ENCODE peak calls at places on chromosome 22, in five cellular contexts. G is activated naive CD8-positive, alpha-beta T cell treated with anti-CD3 and anti-CD28 coated beads, Interleukin-2, amount 50 U/mL, for 24 hours; H is stimulated activated naive CD8-positive, alpha-beta T cell treated with anti-CD3 and anti-CD28 coated beads, Interleukin-15, amount 100 ng/mL, for 72 hours; E is psoas muscle; T is activated effector memory CD4-positive, alpha-beta T cell treated with anti-CD3 and anti-CD28 coated beads, Interleukin-2, amount 50 U/mL, for 16 hours. A is an unnamed sample.

GRCh38 chr22:28112130-28112529 is 193.1 kb upstream of the PITPNB start:
- DNase-seq in H (no peak), E (no peak), T (no peak), G (no peak), A (no peak)

GRCh38 chr22:28674121-28674563 is 5.5 kb downstream of the TTC28 start:
- DNase-seq in T (no peak), E (no peak), H (peak), G (peak), A (no peak)

GRCh38 chr22:38432264-38432663 is 22.7 kb downstream of the KCNJ4 start:
- DNase-seq in T (no peak), G (no peak), E (no peak), H (no peak), A (no peak)

GRCh38 chr22:41568811-41569210 is 8.0 kb downstream of the CSDC2 start:
- DNase-seq in G (no peak), T (no peak), H (no peak), E (no peak), A (no peak)

GRCh38 chr22:20956258-20957117 is 10.6 kb upstream of the AIFM3 start:
- DNase-seq in E (peak), H (no peak), T (no peak), G (no peak), A (peak)

GRCh38 chr22:32999039-32999861 is 58.9 kb downstream of the SYN3 start:
- DNase-seq in G (no peak), E (no peak), T (no peak), H (no peak), A (no peak)

GRCh38 chr22:25702571-25703167 is 39.3 kb upstream of the MYO18B start:
- DNase-seq in E (no peak), H (peak), T (no peak), G (no peak), A (no peak)

GRCh38 chr22:50731811-50732624 is 6.0 kb upstream of the ACR start:
- DNase-seq in G (peak), T (peak), E (peak), H (peak), A (peak)